ENCODE peak calls at places on chromosome 9, in nine cellular contexts. J is GM10248; Q is RWPE1; C is NCI-H1694 treated with DMSO at 0.1 percent for 48 hours; X is CD4-positive, alpha-beta T cell; H is kidney tubule cell; V is endothelial cell; A is NCI-H774; W is memory B cell. Z is an unnamed sample.

GRCh38 chr9:134163374-134164196 is 779 bp downstream of the RNU6ATAC start:
- DNase-seq in J (peak; percentile 52), X (peak; percentile 47), W (peak; percentile 63), Q (no peak), C (no peak), H (peak; percentile 72), A (peak; percentile 50), V (peak; percentile 60), Z (no peak)

GRCh38 chr9:77495834-77496671 is 152.1 kb downstream of the GNA14 start:
- DNase-seq in V (no peak), H (no peak), A (no peak), X (no peak), C (no peak), J (no peak), Q (peak; percentile 34), W (no peak), Z (no peak)

GRCh38 chr9:93263334-93264229 is 79.6 kb downstream of the WNK2 start:
- DNase-seq in W (no peak), C (no peak), A (no peak), V (no peak), Q (no peak), X (no peak), H (no peak), J (peak; percentile 10), Z (no peak)

GRCh38 chr9:116741106-116741740 is 54.1 kb downstream of the TRIM32 start:
- DNase-seq in A (no peak), Q (no peak), W (no peak), J (no peak), C (no peak), H (no peak), X (no peak), V (no peak), Z (no peak)

GRCh38 chr9:89969881-89970639 is 365.2 kb downstream of the GADD45G start:
- DNase-seq in H (peak; percentile 28), W (no peak), A (no peak), V (no peak), C (no peak), J (no peak), X (no peak), Q (no peak), Z (no peak)

GRCh38 chr9:72169185-72169584 is 19.9 kb downstream of the GDA start:
- DNase-seq in A (no peak), H (no peak), X (no peak), W (no peak), Q (no peak), V (no peak), J (no peak), C (no peak), Z (no peak)

GRCh38 chr9:70554881-70555280 is 140.4 kb upstream of the KLF9 start:
- DNase-seq in W (no peak), J (no peak), A (no peak), Q (no peak), X (no peak), H (no peak), C (no peak), V (no peak), Z (no peak)

GRCh38 chr9:127158995-127159801 is 36.8 kb upstream of the ANGPTL2 start:
- DNase-seq in J (no peak), C (no peak), W (peak; percentile 5), H (peak; percentile 90), V (no peak), A (no peak), X (no peak), Q (peak; percentile 29), Z (no peak)

GRCh38 chr9:93096131-93096802 is at the start of gene CARD19:
- DNase-seq in W (no peak), X (no peak), V (no peak), Q (peak; percentile 69), A (peak; percentile 25), H (peak; percentile 54), J (no peak), C (no peak), Z (no peak)

Z was measured in NCI-H524 treated with DMSO at 0.1 percent for 48 hours.